ENCODE peak calls at places on chromosome 14, in seven cellular contexts. One of them, this sample, is unnamed. For H3K4me1, the result is how much of the 10 kb centered on the place peaks cover.

GRCh38 chr14:88437659-88438058 is 52.2 kb downstream of the SPATA7 start:
- DNase-seq in K562: no peak
- DNase-seq in HCT116: no peak
- DNase-seq in pancreas: no peak
- DNase-seq in tibial artery: no peak
- DNase-seq in effector memory CD4-positive, alpha-beta T cell: no peak
- DNase-seq in CD4-positive, CD25-positive, alpha-beta regulatory T cell: no peak
- DNase-seq in this sample: no peak

GRCh38 chr14:74867673-74868072 is 8.3 kb downstream of the PROX2 start:
- DNase-seq in K562: no peak
- DNase-seq in HCT116: no peak
- DNase-seq in pancreas: no peak
- DNase-seq in tibial artery: peak
- DNase-seq in effector memory CD4-positive, alpha-beta T cell: peak
- DNase-seq in CD4-positive, CD25-positive, alpha-beta regulatory T cell: peak
- DNase-seq in this sample: no peak

GRCh38 chr14:91253795-91254323 is 9.4 kb upstream of the GPR68 start:
- DNase-seq in K562: no peak
- DNase-seq in HCT116: no peak
- DNase-seq in pancreas: peak
- DNase-seq in tibial artery: no peak
- DNase-seq in effector memory CD4-positive, alpha-beta T cell: no peak
- DNase-seq in CD4-positive, CD25-positive, alpha-beta regulatory T cell: no peak
- DNase-seq in this sample: no peak

GRCh38 chr14:90567191-90567590 is 170.4 kb downstream of the CALM1 start:
- DNase-seq in K562: no peak
- DNase-seq in HCT116: no peak
- DNase-seq in pancreas: peak
- DNase-seq in tibial artery: no peak
- DNase-seq in effector memory CD4-positive, alpha-beta T cell: no peak
- DNase-seq in CD4-positive, CD25-positive, alpha-beta regulatory T cell: no peak
- DNase-seq in this sample: no peak

GRCh38 chr14:67311868-67312267 is 47.7 kb downstream of the ATP6V1D start:
- DNase-seq in K562: no peak
- DNase-seq in HCT116: no peak
- DNase-seq in pancreas: no peak
- DNase-seq in tibial artery: no peak
- DNase-seq in effector memory CD4-positive, alpha-beta T cell: no peak
- DNase-seq in CD4-positive, CD25-positive, alpha-beta regulatory T cell: no peak
- DNase-seq in this sample: no peak

GRCh38 chr14:34014936-34015335 is 64.1 kb upstream of the EGLN3 start:
- DNase-seq in K562: no peak
- DNase-seq in HCT116: no peak
- DNase-seq in pancreas: no peak
- DNase-seq in tibial artery: no peak
- DNase-seq in effector memory CD4-positive, alpha-beta T cell: no peak
- DNase-seq in CD4-positive, CD25-positive, alpha-beta regulatory T cell: no peak
- DNase-seq in this sample: no peak

GRCh38 chr14:52944267-52944666 is 6.6 kb downstream of the FERMT2 start:
- DNase-seq in K562: no peak
- DNase-seq in HCT116: no peak
- DNase-seq in pancreas: no peak
- DNase-seq in tibial artery: no peak
- DNase-seq in effector memory CD4-positive, alpha-beta T cell: no peak
- DNase-seq in CD4-positive, CD25-positive, alpha-beta regulatory T cell: no peak
- DNase-seq in this sample: no peak

GRCh38 chr14:61672796-61673195 is 22.5 kb upstream of the HIF1A start:
- DNase-seq in K562: no peak
- DNase-seq in HCT116: no peak
- DNase-seq in pancreas: no peak
- DNase-seq in tibial artery: no peak
- DNase-seq in effector memory CD4-positive, alpha-beta T cell: no peak
- DNase-seq in CD4-positive, CD25-positive, alpha-beta regulatory T cell: no peak
- DNase-seq in this sample: no peak

GRCh38 chr14:100748944-100749343 is 22.3 kb downstream of the DLK1 start:
- DNase-seq in K562: no peak
- DNase-seq in HCT116: no peak
- DNase-seq in pancreas: no peak
- DNase-seq in tibial artery: no peak
- DNase-seq in effector memory CD4-positive, alpha-beta T cell: no peak
- DNase-seq in CD4-positive, CD25-positive, alpha-beta regulatory T cell: no peak
- DNase-seq in this sample: no peak

GRCh38 chr14:71050227-71050823 is 143.1 kb downstream of the PCNX1 start:
- DNase-seq in K562: peak
- DNase-seq in HCT116: no peak
- DNase-seq in pancreas: no peak
- DNase-seq in tibial artery: no peak
- DNase-seq in effector memory CD4-positive, alpha-beta T cell: no peak
- DNase-seq in CD4-positive, CD25-positive, alpha-beta regulatory T cell: peak
- DNase-seq in this sample: no peak

GRCh38 chr14:69493038-69493437 is 8.5 kb downstream of the PLEKHD1 start:
- DNase-seq in K562: no peak
- DNase-seq in HCT116: no peak
- DNase-seq in pancreas: no peak
- DNase-seq in tibial artery: no peak
- DNase-seq in effector memory CD4-positive, alpha-beta T cell: no peak
- DNase-seq in CD4-positive, CD25-positive, alpha-beta regulatory T cell: no peak
- DNase-seq in this sample: no peak

GRCh38 chr14:105477659-105478623 is 3.3 kb downstream of the CRIP2 start:
- DNase-seq in K562: peak
- DNase-seq in HCT116: no peak
- DNase-seq in pancreas: no peak
- DNase-seq in tibial artery: no peak
- DNase-seq in effector memory CD4-positive, alpha-beta T cell: peak
- DNase-seq in CD4-positive, CD25-positive, alpha-beta regulatory T cell: peak
- DNase-seq in this sample: no peak

GRCh38 chr14:61662437-61663311 is 32.6 kb upstream of the HIF1A start:
- DNase-seq in K562: peak
- DNase-seq in HCT116: peak
- DNase-seq in pancreas: no peak
- DNase-seq in tibial artery: no peak
- DNase-seq in effector memory CD4-positive, alpha-beta T cell: peak
- DNase-seq in CD4-positive, CD25-positive, alpha-beta regulatory T cell: peak
- DNase-seq in this sample: no peak

GRCh38 chr14:36402867-36403266 is 82.4 kb upstream of the MBIP start:
- DNase-seq in K562: no peak
- DNase-seq in HCT116: no peak
- DNase-seq in pancreas: no peak
- DNase-seq in tibial artery: no peak
- DNase-seq in effector memory CD4-positive, alpha-beta T cell: no peak
- DNase-seq in CD4-positive, CD25-positive, alpha-beta regulatory T cell: no peak
- DNase-seq in this sample: no peak

GRCh38 chr14:75295491-75296338 is 17.1 kb downstream of the FOS start:
- DNase-seq in K562: peak
- DNase-seq in HCT116: no peak
- DNase-seq in pancreas: peak
- DNase-seq in tibial artery: peak
- DNase-seq in effector memory CD4-positive, alpha-beta T cell: peak
- DNase-seq in CD4-positive, CD25-positive, alpha-beta regulatory T cell: peak
- DNase-seq in this sample: peak

GRCh38 chr14:67583711-67584644 is 16.1 kb downstream of the PIGH start:
- DNase-seq in K562: peak
- DNase-seq in HCT116: peak
- DNase-seq in pancreas: no peak
- DNase-seq in tibial artery: no peak
- DNase-seq in effector memory CD4-positive, alpha-beta T cell: no peak
- DNase-seq in CD4-positive, CD25-positive, alpha-beta regulatory T cell: peak
- DNase-seq in this sample: no peak

GRCh38 chr14:20687362-20688166 is 1.0 kb upstream of the ANG start:
- DNase-seq in K562: no peak
- DNase-seq in HCT116: no peak
- DNase-seq in pancreas: no peak
- DNase-seq in tibial artery: no peak
- DNase-seq in effector memory CD4-positive, alpha-beta T cell: no peak
- DNase-seq in CD4-positive, CD25-positive, alpha-beta regulatory T cell: no peak
- DNase-seq in this sample: no peak

GRCh38 chr14:34059925-34060746 is 109.3 kb upstream of the EGLN3 start:
- DNase-seq in K562: peak
- DNase-seq in HCT116: no peak
- DNase-seq in pancreas: peak
- DNase-seq in tibial artery: peak
- DNase-seq in effector memory CD4-positive, alpha-beta T cell: peak
- DNase-seq in CD4-positive, CD25-positive, alpha-beta regulatory T cell: no peak
- DNase-seq in this sample: peak

GRCh38 chr14:22557846-22558220 is 31.2 kb downstream of the DAD1 start:
- DNase-seq in K562: no peak
- DNase-seq in HCT116: no peak
- DNase-seq in pancreas: no peak
- DNase-seq in tibial artery: no peak
- DNase-seq in effector memory CD4-positive, alpha-beta T cell: no peak
- DNase-seq in CD4-positive, CD25-positive, alpha-beta regulatory T cell: peak
- DNase-seq in this sample: no peak
- H3K27ac ChIP-seq in K562: no peak
- H3K27ac ChIP-seq in HCT116: no peak
- H3K27ac ChIP-seq in pancreas: peak
- H3K27ac ChIP-seq in tibial artery: peak
- H3K27ac ChIP-seq in effector memory CD4-positive, alpha-beta T cell: peak
- H3K27ac ChIP-seq in CD4-positive, CD25-positive, alpha-beta regulatory T cell: peak
- H3K27ac ChIP-seq in this sample: peak

GRCh38 chr14:65301862-65302539 is 110.5 kb upstream of the FUT8 start:
- DNase-seq in K562: peak
- DNase-seq in HCT116: no peak
- DNase-seq in pancreas: no peak
- DNase-seq in tibial artery: no peak
- DNase-seq in effector memory CD4-positive, alpha-beta T cell: no peak
- DNase-seq in CD4-positive, CD25-positive, alpha-beta regulatory T cell: no peak
- DNase-seq in this sample: no peak
- H3K4me1 ChIP-seq in K562: under half
- H3K4me1 ChIP-seq in HCT116: under half
- H3K4me1 ChIP-seq in pancreas: under half
- H3K4me1 ChIP-seq in tibial artery: under half
- H3K4me1 ChIP-seq in effector memory CD4-positive, alpha-beta T cell: under half
- H3K4me1 ChIP-seq in CD4-positive, CD25-positive, alpha-beta regulatory T cell: under half
- H3K4me1 ChIP-seq in this sample: under half

DNA sequence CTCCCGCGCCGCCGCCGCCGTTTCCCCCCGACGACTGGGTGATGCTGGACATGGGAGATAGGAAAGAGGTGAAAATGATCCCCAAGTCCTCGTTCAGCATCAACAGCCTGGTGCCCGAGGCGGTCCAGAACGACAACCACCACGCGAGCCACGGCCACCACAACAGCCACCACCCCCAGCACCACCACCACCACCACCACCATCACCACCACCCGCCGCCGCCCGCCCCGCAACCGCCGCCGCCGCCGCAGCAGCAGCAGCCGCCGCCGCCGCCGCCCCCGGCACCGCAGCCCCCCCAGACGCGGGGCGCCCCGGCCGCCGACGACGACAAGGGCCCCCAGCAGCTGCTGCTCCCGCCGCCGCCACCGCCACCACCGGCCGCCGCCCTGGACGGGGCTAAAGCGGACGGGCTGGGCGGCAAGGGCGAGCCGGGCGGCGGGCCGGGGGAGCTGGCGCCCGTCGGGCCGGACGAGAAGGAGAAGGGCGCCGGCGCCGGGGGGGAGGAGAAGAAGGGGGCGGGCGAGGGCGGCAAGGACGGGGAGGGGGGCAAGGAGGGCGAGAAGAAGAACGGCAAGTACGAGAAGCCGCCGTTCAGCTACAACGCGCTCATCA is 758 bp downstream of the FOXG1 start:
- DNase-seq in K562: no peak
- DNase-seq in HCT116: no peak
- DNase-seq in pancreas: no peak
- DNase-seq in tibial artery: no peak
- DNase-seq in effector memory CD4-positive, alpha-beta T cell: no peak
- DNase-seq in CD4-positive, CD25-positive, alpha-beta regulatory T cell: no peak
- DNase-seq in this sample: no peak
- H3K4me3 ChIP-seq in K562: peak
- H3K4me3 ChIP-seq in HCT116: no peak
- H3K4me3 ChIP-seq in pancreas: peak
- H3K4me3 ChIP-seq in tibial artery: peak
- H3K4me3 ChIP-seq in effector memory CD4-positive, alpha-beta T cell: no peak
- H3K4me3 ChIP-seq in CD4-positive, CD25-positive, alpha-beta regulatory T cell: no peak
- H3K4me3 ChIP-seq in this sample: no peak

DNA sequence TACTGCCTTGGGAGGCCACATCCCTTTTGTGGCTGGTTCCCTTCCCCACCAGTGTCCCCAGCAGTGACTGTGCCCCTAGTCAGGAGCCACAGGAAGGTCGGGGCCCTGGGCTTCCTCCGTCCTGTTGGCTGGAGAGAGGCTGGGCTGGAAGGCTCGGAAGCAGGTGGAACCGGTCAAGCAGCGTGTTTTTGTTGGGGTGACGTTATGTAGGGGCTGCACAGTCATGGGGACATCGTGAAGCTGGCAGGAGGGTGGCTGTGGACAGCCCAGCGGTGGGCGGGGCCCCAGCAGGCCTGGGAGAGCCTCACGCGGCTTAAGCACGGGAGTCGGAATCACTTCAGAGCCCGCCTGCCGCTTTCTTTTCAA is 10.1 kb downstream of the XRCC3 start:
- DNase-seq in K562: no peak
- DNase-seq in HCT116: no peak
- DNase-seq in pancreas: peak
- DNase-seq in tibial artery: peak
- DNase-seq in effector memory CD4-positive, alpha-beta T cell: no peak
- DNase-seq in CD4-positive, CD25-positive, alpha-beta regulatory T cell: no peak
- DNase-seq in this sample: peak
- H3K27ac ChIP-seq in K562: no peak
- H3K27ac ChIP-seq in HCT116: no peak
- H3K27ac ChIP-seq in pancreas: no peak
- H3K27ac ChIP-seq in tibial artery: no peak
- H3K27ac ChIP-seq in effector memory CD4-positive, alpha-beta T cell: no peak
- H3K27ac ChIP-seq in CD4-positive, CD25-positive, alpha-beta regulatory T cell: no peak
- H3K27ac ChIP-seq in this sample: peak

GRCh38 chr14:103111297-103111981 is 11.8 kb upstream of the TNFAIP2 start:
- DNase-seq in K562: no peak
- DNase-seq in HCT116: no peak
- DNase-seq in pancreas: no peak
- DNase-seq in tibial artery: no peak
- DNase-seq in effector memory CD4-positive, alpha-beta T cell: no peak
- DNase-seq in CD4-positive, CD25-positive, alpha-beta regulatory T cell: no peak
- DNase-seq in this sample: no peak

GRCh38 chr14:103112488-103113243 is 10.6 kb upstream of the TNFAIP2 start:
- DNase-seq in K562: no peak
- DNase-seq in HCT116: no peak
- DNase-seq in pancreas: no peak
- DNase-seq in tibial artery: no peak
- DNase-seq in effector memory CD4-positive, alpha-beta T cell: no peak
- DNase-seq in CD4-positive, CD25-positive, alpha-beta regulatory T cell: no peak
- DNase-seq in this sample: no peak

GRCh38 chr14:103115845-103116572 is 7.3 kb upstream of the TNFAIP2 start:
- DNase-seq in K562: no peak
- DNase-seq in HCT116: no peak
- DNase-seq in pancreas: peak
- DNase-seq in tibial artery: no peak
- DNase-seq in effector memory CD4-positive, alpha-beta T cell: no peak
- DNase-seq in CD4-positive, CD25-positive, alpha-beta regulatory T cell: no peak
- DNase-seq in this sample: no peak

GRCh38 chr14:103113303-103113702 is 10.0 kb upstream of the TNFAIP2 start:
- DNase-seq in K562: no peak
- DNase-seq in HCT116: no peak
- DNase-seq in pancreas: no peak
- DNase-seq in tibial artery: no peak
- DNase-seq in effector memory CD4-positive, alpha-beta T cell: no peak
- DNase-seq in CD4-positive, CD25-positive, alpha-beta regulatory T cell: no peak
- DNase-seq in this sample: no peak

DNA sequence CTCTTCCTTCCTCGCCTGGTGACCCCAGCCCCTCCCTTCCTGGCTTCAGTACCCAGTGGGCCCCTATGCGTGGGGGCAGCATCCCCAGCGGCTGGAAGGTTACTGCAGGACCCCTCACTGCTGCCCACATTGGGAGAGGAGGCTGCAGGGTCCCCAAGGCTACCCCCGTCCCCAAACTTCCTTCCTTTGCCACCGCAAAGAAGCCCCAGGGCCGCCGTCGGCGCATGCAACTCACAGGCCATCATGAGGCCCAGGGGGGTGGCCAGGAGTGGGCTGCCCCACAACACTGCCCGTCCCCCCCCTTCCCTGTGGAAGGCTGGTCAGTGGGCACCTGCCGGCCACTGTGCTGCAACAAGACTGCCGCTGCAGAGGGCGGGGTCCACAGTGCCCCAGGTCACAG is 9.5 kb upstream of the TNFAIP2 start:
- DNase-seq in K562: no peak
- DNase-seq in HCT116: no peak
- DNase-seq in pancreas: no peak
- DNase-seq in tibial artery: no peak
- DNase-seq in effector memory CD4-positive, alpha-beta T cell: no peak
- DNase-seq in CD4-positive, CD25-positive, alpha-beta regulatory T cell: no peak
- DNase-seq in this sample: no peak
- H3K4me1 ChIP-seq in K562: half or more
- H3K4me1 ChIP-seq in HCT116: under half
- H3K4me1 ChIP-seq in pancreas: under half
- H3K4me1 ChIP-seq in tibial artery: under half
- H3K4me1 ChIP-seq in effector memory CD4-positive, alpha-beta T cell: under half
- H3K4me1 ChIP-seq in CD4-positive, CD25-positive, alpha-beta regulatory T cell: under half
- H3K4me1 ChIP-seq in this sample: half or more

This sample was measured in lower lobe of right lung.